ENCODE peak calls at places on chromosomes 7 and 10, in nine cellular contexts. One of them, this sample, is unnamed.

GRCh38 chr7:28161319-28161718 is 19.3 kb downstream of the JAZF1 start:
- DNase-seq in glutamatergic neuron: no peak
- DNase-seq in tibial artery: no peak
- DNase-seq in right atrium auricular region: no peak
- DNase-seq in RWPE1: no peak
- DNase-seq in lower leg skin: no peak
- DNase-seq in thyroid gland: no peak
- DNase-seq in ovary: no peak
- DNase-seq in cardiac muscle cell: no peak
- DNase-seq in this sample: no peak

GRCh38 chr7:128115326-128115820 is 84.1 kb upstream of the LRRC4 start:
- DNase-seq in RWPE1: peak
- DNase-seq in lower leg skin: peak
- DNase-seq in glutamatergic neuron: no peak
- DNase-seq in ovary: no peak
- DNase-seq in cardiac muscle cell: no peak
- DNase-seq in right atrium auricular region: peak
- DNase-seq in thyroid gland: no peak
- DNase-seq in tibial artery: no peak
- DNase-seq in this sample: no peak

GRCh38 chr10:132961420-132961803 is 19.0 kb upstream of the CFAP46 start:
- DNase-seq in RWPE1: no peak
- DNase-seq in glutamatergic neuron: no peak
- DNase-seq in cardiac muscle cell: no peak
- DNase-seq in thyroid gland: no peak
- DNase-seq in right atrium auricular region: no peak
- DNase-seq in lower leg skin: peak
- DNase-seq in ovary: no peak
- DNase-seq in tibial artery: no peak
- DNase-seq in this sample: no peak

GRCh38 chr10:82981137-82981723 is 1106.2 kb downstream of the NRG3 start:
- DNase-seq in glutamatergic neuron: peak
- DNase-seq in ovary: no peak
- DNase-seq in RWPE1: no peak
- DNase-seq in tibial artery: no peak
- DNase-seq in cardiac muscle cell: no peak
- DNase-seq in thyroid gland: no peak
- DNase-seq in lower leg skin: no peak
- DNase-seq in right atrium auricular region: no peak
- DNase-seq in this sample: no peak

GRCh38 chr7:19327011-19327410 is 181.8 kb upstream of the FERD3L start:
- DNase-seq in tibial artery: no peak
- DNase-seq in ovary: no peak
- DNase-seq in thyroid gland: no peak
- DNase-seq in glutamatergic neuron: no peak
- DNase-seq in cardiac muscle cell: no peak
- DNase-seq in lower leg skin: no peak
- DNase-seq in right atrium auricular region: no peak
- DNase-seq in RWPE1: no peak
- DNase-seq in this sample: no peak

GRCh38 chr7:105756402-105756801 is 120.0 kb downstream of the ATXN7L1 start:
- DNase-seq in cardiac muscle cell: no peak
- DNase-seq in glutamatergic neuron: no peak
- DNase-seq in tibial artery: no peak
- DNase-seq in RWPE1: no peak
- DNase-seq in thyroid gland: no peak
- DNase-seq in right atrium auricular region: no peak
- DNase-seq in lower leg skin: no peak
- DNase-seq in ovary: no peak
- DNase-seq in this sample: no peak

GRCh38 chr7:124322561-124322960 is 289.7 kb upstream of the TMEM229A start:
- DNase-seq in RWPE1: peak
- DNase-seq in ovary: no peak
- DNase-seq in thyroid gland: no peak
- DNase-seq in tibial artery: no peak
- DNase-seq in cardiac muscle cell: no peak
- DNase-seq in right atrium auricular region: no peak
- DNase-seq in lower leg skin: no peak
- DNase-seq in glutamatergic neuron: no peak
- DNase-seq in this sample: no peak

GRCh38 chr7:17408245-17408903 is 109.9 kb downstream of the AHR start:
- DNase-seq in glutamatergic neuron: no peak
- DNase-seq in right atrium auricular region: peak
- DNase-seq in lower leg skin: peak
- DNase-seq in cardiac muscle cell: no peak
- DNase-seq in tibial artery: peak
- DNase-seq in thyroid gland: peak
- DNase-seq in RWPE1: peak
- DNase-seq in ovary: peak
- DNase-seq in this sample: no peak

GRCh38 chr10:124063736-124064135 is 29.7 kb downstream of the CHST15 start:
- DNase-seq in thyroid gland: no peak
- DNase-seq in right atrium auricular region: no peak
- DNase-seq in RWPE1: peak
- DNase-seq in glutamatergic neuron: no peak
- DNase-seq in lower leg skin: no peak
- DNase-seq in cardiac muscle cell: no peak
- DNase-seq in tibial artery: no peak
- DNase-seq in ovary: peak
- DNase-seq in this sample: peak

GRCh38 chr7:121547341-121548092 is 151.4 kb upstream of the FAM3C start:
- DNase-seq in thyroid gland: no peak
- DNase-seq in cardiac muscle cell: peak
- DNase-seq in RWPE1: peak
- DNase-seq in tibial artery: no peak
- DNase-seq in ovary: no peak
- DNase-seq in right atrium auricular region: no peak
- DNase-seq in lower leg skin: no peak
- DNase-seq in glutamatergic neuron: no peak
- DNase-seq in this sample: no peak

GRCh38 chr10:106980711-106981460 is 183.6 kb downstream of the SORCS1 start:
- DNase-seq in lower leg skin: no peak
- DNase-seq in tibial artery: no peak
- DNase-seq in right atrium auricular region: no peak
- DNase-seq in thyroid gland: no peak
- DNase-seq in ovary: no peak
- DNase-seq in glutamatergic neuron: no peak
- DNase-seq in cardiac muscle cell: no peak
- DNase-seq in RWPE1: no peak
- DNase-seq in this sample: no peak

GRCh38 chr10:68208424-68209042 is 23.4 kb downstream of the ATOH7 start:
- DNase-seq in glutamatergic neuron: peak
- DNase-seq in tibial artery: no peak
- DNase-seq in lower leg skin: no peak
- DNase-seq in ovary: peak
- DNase-seq in cardiac muscle cell: peak
- DNase-seq in RWPE1: peak
- DNase-seq in right atrium auricular region: no peak
- DNase-seq in thyroid gland: peak
- DNase-seq in this sample: peak

GRCh38 chr10:12741255-12741915 is 260.1 kb downstream of the CCDC3 start:
- DNase-seq in glutamatergic neuron: no peak
- DNase-seq in thyroid gland: no peak
- DNase-seq in right atrium auricular region: peak
- DNase-seq in lower leg skin: no peak
- DNase-seq in ovary: peak
- DNase-seq in cardiac muscle cell: no peak
- DNase-seq in tibial artery: peak
- DNase-seq in RWPE1: no peak
- DNase-seq in this sample: no peak

GRCh38 chr7:34260282-34260681 is 354.9 kb downstream of the BMPER start:
- DNase-seq in cardiac muscle cell: no peak
- DNase-seq in thyroid gland: no peak
- DNase-seq in RWPE1: peak
- DNase-seq in glutamatergic neuron: no peak
- DNase-seq in right atrium auricular region: no peak
- DNase-seq in lower leg skin: no peak
- DNase-seq in tibial artery: no peak
- DNase-seq in ovary: no peak
- DNase-seq in this sample: no peak

GRCh38 chr7:99004216-99004615 is 125.9 kb downstream of the TRRAP start:
- DNase-seq in right atrium auricular region: peak
- DNase-seq in cardiac muscle cell: no peak
- DNase-seq in tibial artery: no peak
- DNase-seq in RWPE1: no peak
- DNase-seq in lower leg skin: peak
- DNase-seq in thyroid gland: peak
- DNase-seq in glutamatergic neuron: no peak
- DNase-seq in ovary: no peak
- DNase-seq in this sample: no peak

GRCh38 chr7:6228363-6228762 is 44.1 kb downstream of the CYTH3 start:
- DNase-seq in RWPE1: no peak
- DNase-seq in thyroid gland: no peak
- DNase-seq in cardiac muscle cell: peak
- DNase-seq in tibial artery: no peak
- DNase-seq in lower leg skin: no peak
- DNase-seq in right atrium auricular region: no peak
- DNase-seq in ovary: no peak
- DNase-seq in glutamatergic neuron: no peak
- DNase-seq in this sample: no peak

GRCh38 chr10:93752761-93753160 is 5.0 kb upstream of the LGI1 start:
- DNase-seq in cardiac muscle cell: no peak
- DNase-seq in right atrium auricular region: no peak
- DNase-seq in thyroid gland: no peak
- DNase-seq in RWPE1: peak
- DNase-seq in ovary: no peak
- DNase-seq in lower leg skin: no peak
- DNase-seq in tibial artery: no peak
- DNase-seq in glutamatergic neuron: no peak
- DNase-seq in this sample: no peak

GRCh38 chr10:128211953-128212727 is 85.9 kb upstream of the MKI67 start:
- DNase-seq in RWPE1: peak
- DNase-seq in tibial artery: peak
- DNase-seq in right atrium auricular region: peak
- DNase-seq in glutamatergic neuron: peak
- DNase-seq in lower leg skin: peak
- DNase-seq in cardiac muscle cell: peak
- DNase-seq in ovary: peak
- DNase-seq in thyroid gland: peak
- DNase-seq in this sample: peak
- TF ChIP-seq CTCF in RWPE1: peak
- TF ChIP-seq CTCF in tibial artery: peak
- TF ChIP-seq CTCF in right atrium auricular region: peak
- TF ChIP-seq CTCF in glutamatergic neuron: peak
- TF ChIP-seq CTCF in lower leg skin: no peak
- TF ChIP-seq CTCF in cardiac muscle cell: peak
- TF ChIP-seq CTCF in ovary: no peak
- TF ChIP-seq CTCF in thyroid gland: peak
- TF ChIP-seq CTCF in this sample: peak

DNA sequence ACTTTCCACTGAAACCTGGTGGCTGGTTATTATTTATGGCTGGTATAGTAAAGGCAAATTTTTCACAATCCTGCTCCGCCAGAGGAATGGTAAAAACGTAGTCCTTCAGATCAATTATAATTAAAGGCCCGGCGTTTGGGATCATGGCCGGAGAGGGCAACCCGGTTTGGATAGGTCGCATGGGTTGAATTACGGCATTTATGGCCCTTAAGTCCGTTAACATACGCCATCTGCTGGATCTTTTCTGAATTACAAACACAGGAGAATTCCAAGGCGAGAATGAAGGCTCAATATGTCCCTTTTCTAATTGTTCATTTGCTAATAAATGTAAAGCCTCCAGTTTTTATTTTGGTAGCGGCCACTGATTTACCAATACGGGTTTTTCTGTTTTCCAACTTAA is 11.3 kb upstream of the TAS2R3 start:
- DNase-seq in glutamatergic neuron: no peak
- DNase-seq in thyroid gland: no peak
- DNase-seq in cardiac muscle cell: peak
- DNase-seq in lower leg skin: no peak
- DNase-seq in RWPE1: no peak
- DNase-seq in ovary: no peak
- DNase-seq in tibial artery: no peak
- DNase-seq in right atrium auricular region: no peak
- DNase-seq in this sample: no peak
- TF ChIP-seq CTCF in glutamatergic neuron: peak
- TF ChIP-seq CTCF in thyroid gland: no peak
- TF ChIP-seq CTCF in cardiac muscle cell: no peak
- TF ChIP-seq CTCF in lower leg skin: no peak
- TF ChIP-seq CTCF in RWPE1: peak
- TF ChIP-seq CTCF in ovary: no peak
- TF ChIP-seq CTCF in tibial artery: no peak
- TF ChIP-seq CTCF in right atrium auricular region: no peak
- TF ChIP-seq CTCF in this sample: peak

DNA sequence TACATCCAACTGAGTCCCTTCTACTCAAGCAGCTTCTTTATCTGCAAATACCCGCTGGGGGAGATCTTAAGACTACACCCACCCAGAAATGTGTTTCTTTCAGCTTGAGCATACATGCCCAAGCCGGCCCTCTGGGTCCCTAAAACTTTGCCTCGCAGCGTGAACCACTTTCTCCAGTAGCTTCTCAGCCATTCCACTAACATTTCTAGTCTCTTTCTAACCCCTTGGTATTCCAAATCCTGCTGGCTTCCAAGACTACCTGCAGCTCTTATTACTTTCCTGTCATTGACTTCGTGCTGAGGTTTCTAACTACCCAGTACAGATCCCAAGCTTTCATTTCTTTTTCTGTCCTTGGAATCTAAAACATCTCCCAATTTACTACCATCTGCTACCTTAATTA is 153.7 kb downstream of the FGFR2 start:
- DNase-seq in thyroid gland: no peak
- DNase-seq in glutamatergic neuron: no peak
- DNase-seq in RWPE1: no peak
- DNase-seq in right atrium auricular region: no peak
- DNase-seq in tibial artery: no peak
- DNase-seq in ovary: no peak
- DNase-seq in cardiac muscle cell: no peak
- DNase-seq in lower leg skin: no peak
- DNase-seq in this sample: no peak
- TF ChIP-seq CTCF in thyroid gland: no peak
- TF ChIP-seq CTCF in glutamatergic neuron: no peak
- TF ChIP-seq CTCF in RWPE1: no peak
- TF ChIP-seq CTCF in right atrium auricular region: no peak
- TF ChIP-seq CTCF in tibial artery: no peak
- TF ChIP-seq CTCF in ovary: no peak
- TF ChIP-seq CTCF in cardiac muscle cell: no peak
- TF ChIP-seq CTCF in lower leg skin: no peak
- TF ChIP-seq CTCF in this sample: no peak

DNA sequence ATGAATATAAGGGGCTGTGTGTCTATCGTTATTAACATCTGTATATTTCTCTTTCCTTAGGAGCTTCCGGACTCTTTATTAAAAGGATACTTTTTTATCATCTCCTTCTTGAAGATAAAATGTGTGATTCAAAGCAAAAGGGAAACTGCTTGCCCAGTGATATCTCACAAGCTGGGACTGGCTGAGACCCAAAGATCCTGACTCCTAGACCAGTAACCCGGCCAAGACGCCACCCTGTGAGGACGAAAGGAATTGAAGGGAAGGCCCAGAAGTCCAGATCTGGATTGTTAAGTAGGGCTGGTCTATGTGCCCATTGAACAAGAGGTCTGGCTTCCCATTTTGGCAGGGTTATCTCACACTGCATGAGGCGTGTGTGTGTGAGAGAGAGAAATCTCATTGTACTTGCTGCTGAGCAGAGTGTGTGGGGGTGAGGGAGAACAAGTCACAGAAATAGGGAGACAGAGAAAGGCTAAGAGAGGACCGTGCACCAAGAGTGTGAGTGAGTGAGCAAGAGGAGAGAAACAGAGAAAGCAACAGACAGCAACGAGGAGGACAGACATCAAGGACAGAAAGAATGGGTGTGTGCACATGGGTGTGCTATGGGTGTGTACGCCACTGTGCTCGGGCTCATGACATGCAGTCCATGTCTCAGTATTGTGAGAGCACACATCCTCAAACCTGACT is 75.4 kb downstream of the PLXNA4 start:
- DNase-seq in cardiac muscle cell: peak
- DNase-seq in glutamatergic neuron: no peak
- DNase-seq in lower leg skin: no peak
- DNase-seq in thyroid gland: peak
- DNase-seq in tibial artery: peak
- DNase-seq in ovary: peak
- DNase-seq in RWPE1: no peak
- DNase-seq in right atrium auricular region: peak
- DNase-seq in this sample: no peak
- TF ChIP-seq CTCF in cardiac muscle cell: peak
- TF ChIP-seq CTCF in glutamatergic neuron: no peak
- TF ChIP-seq CTCF in lower leg skin: no peak
- TF ChIP-seq CTCF in thyroid gland: no peak
- TF ChIP-seq CTCF in tibial artery: peak
- TF ChIP-seq CTCF in ovary: peak
- TF ChIP-seq CTCF in RWPE1: no peak
- TF ChIP-seq CTCF in right atrium auricular region: peak
- TF ChIP-seq CTCF in this sample: no peak